ENCODE peak calls at places on chromosomes 4 and X, in five cellular contexts. V is IMR-90; D is HFF-Myc; P is mesothelial cell of epicardium; L is activated CD4-positive, alpha-beta T cell treated with anti-CD3 and anti-CD28 coated beads for 4 hours. H is an unnamed sample.

GRCh38 chr4:73862357-73862756 is 6.8 kb upstream of the CXCL1 start:
- DNase-seq in V (peak), D (no peak), P (no peak), L (no peak), H (no peak)

GRCh38 chr4:109978704-109979103 is 66.0 kb downstream of the EGF start:
- DNase-seq in V (no peak), D (no peak), P (no peak), L (no peak), H (no peak)

GRCh38 chr4:110196206-110196870 is 2.1 kb downstream of the ELOVL6 start:
- DNase-seq in V (peak), D (peak), P (peak), L (peak), H (peak)

GRCh38 chrX:53421772-53422090 is 723 bp downstream of the SMC1A start:
- DNase-seq in V (no peak), D (no peak), P (no peak), L (no peak), H (no peak)

GRCh38 chr4:48255130-48255958 is 14.3 kb downstream of the TEC start:
- DNase-seq in V (no peak), D (no peak), P (no peak), L (no peak), H (no peak)

GRCh38 chr4:7273741-7274297 is 81.5 kb downstream of the SORCS2 start:
- DNase-seq in V (no peak), D (no peak), P (no peak), L (no peak), H (no peak)

GRCh38 chr4:27790911-27791310 is 930.3 kb downstream of the STIM2 start:
- DNase-seq in V (peak), D (no peak), P (no peak), L (no peak), H (no peak)

GRCh38 chrX:15395794-15396193 is 11.6 kb upstream of the VEGFD start:
- DNase-seq in V (no peak), D (no peak), P (no peak), L (no peak), H (no peak)

GRCh38 chr4:110955748-110956147 is 332.9 kb upstream of the PITX2 start:
- DNase-seq in V (no peak), D (no peak), P (no peak), L (no peak), H (no peak)

GRCh38 chr4:5813882-5814255 is 79.0 kb downstream of the CRMP1 start:
- DNase-seq in V (no peak), D (no peak), P (no peak), L (no peak), H (no peak)

GRCh38 chr4:177487977-177488376 is 45.7 kb upstream of the AGA start:
- DNase-seq in V (peak), D (no peak), P (no peak), L (no peak), H (no peak)

GRCh38 chrX:101429934-101430333 is 21.9 kb downstream of the HNRNPH2 start:
- DNase-seq in V (peak), D (no peak), P (no peak), L (no peak), H (no peak)

GRCh38 chrX:86002076-86002896 is 45.1 kb downstream of the CHM start:
- DNase-seq in V (peak), D (no peak), P (no peak), L (no peak), H (peak)